ENCODE peak calls at places on chromosomes 3 and 15, in four cellular contexts. R, N, C and X are unnamed samples.

GRCh38 chr3:59547874-59548273 is 498.0 kb upstream of the CFAP20DC start:
- DNase-seq in R (no peak), N (no peak), C (no peak), X (no peak)

GRCh38 chr3:94162700-94163099 is 99.8 kb downstream of the NSUN3 start:
- DNase-seq in R (peak), N (peak), C (no peak), X (peak)

GRCh38 chr3:36941658-36942057 is 3.2 kb downstream of the TRANK1 start:
- DNase-seq in R (peak), N (no peak), C (no peak), X (no peak)

GRCh38 chr15:80698636-80699035 is 3.5 kb downstream of the ABHD17C start:
- DNase-seq in R (no peak), N (no peak), C (no peak), X (no peak)

GRCh38 chr15:74614744-74615312 is 808 bp upstream of the CLK3 start:
- DNase-seq in R (peak), N (no peak), C (peak), X (peak)

GRCh38 chr15:26359855-26360254 is 413.0 kb downstream of the GABRB3 start:
- DNase-seq in R (no peak), N (no peak), C (no peak), X (no peak)

GRCh38 chr15:55627730-55628368 is 39.7 kb upstream of the PYGO1 start:
- DNase-seq in R (peak), N (peak), C (no peak), X (no peak)

GRCh38 chr3:16936233-16936632 is 51.5 kb downstream of the PLCL2 start:
- DNase-seq in R (peak), N (no peak), C (no peak), X (no peak)

GRCh38 chr15:77083381-77084160 is 12.7 kb upstream of the TSPAN3 start:
- DNase-seq in R (no peak), N (no peak), C (peak), X (peak)

GRCh38 chr3:143973352-143974021 is 1.9 kb downstream of the DIPK2A start:
- DNase-seq in R (peak), N (no peak), C (no peak), X (no peak)

GRCh38 chr3:40679289-40679688 is 154.5 kb downstream of the ZNF621 start:
- DNase-seq in R (no peak), N (no peak), C (no peak), X (no peak)

GRCh38 chr3:11001020-11001657 is 8.6 kb downstream of the SLC6A1 start:
- DNase-seq in R (peak), N (no peak), C (peak), X (no peak)

GRCh38 chr3:160929595-160929994 is 173.6 kb downstream of the PPM1L start:
- DNase-seq in R (peak), N (no peak), C (peak), X (peak)

GRCh38 chr3:156847746-156848339 is 21.7 kb downstream of the LEKR1 start:
- DNase-seq in R (no peak), N (no peak), C (no peak), X (no peak)
- TF ChIP-seq JUND in R (no peak), N (no peak), C (no peak), X (no peak)

DNA sequence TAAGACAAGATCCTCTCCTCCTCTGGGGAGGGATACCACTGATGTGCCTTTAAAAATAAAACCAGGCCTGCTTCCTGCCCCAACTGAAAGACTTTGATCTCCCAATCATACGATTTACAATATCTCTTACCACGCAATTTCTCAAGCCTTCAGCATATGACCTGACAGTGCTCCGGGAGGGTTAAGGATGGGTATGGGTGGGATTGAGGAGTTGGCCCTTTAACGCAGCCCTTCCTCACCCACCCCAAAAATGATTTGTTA is 67.4 kb downstream of the LRIG1 start:
- DNase-seq in R (no peak), N (no peak), C (no peak), X (no peak)
- TF ChIP-seq JUND in R (no peak), N (no peak), C (no peak), X (no peak)

DNA sequence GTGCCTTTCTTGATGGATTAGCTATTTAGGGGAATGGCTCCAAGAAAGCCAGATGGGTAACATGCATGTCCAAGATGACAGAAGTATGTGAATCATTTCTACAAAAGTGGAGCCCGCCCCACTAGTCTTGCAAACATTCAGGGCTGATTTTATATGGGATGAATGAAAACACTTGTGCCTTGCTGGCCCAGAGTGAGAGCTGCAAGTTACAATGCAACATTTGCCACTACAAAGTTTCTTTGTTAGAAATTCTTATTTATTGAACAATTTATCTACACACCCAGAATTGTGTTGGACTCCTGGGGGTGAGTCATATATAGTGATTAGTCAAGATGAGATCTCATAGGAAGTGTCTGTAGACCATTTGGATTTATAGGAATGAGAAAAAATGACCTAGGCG is 53.3 kb upstream of the DCBLD2 start:
- DNase-seq in R (no peak), N (peak), C (no peak), X (no peak)
- TF ChIP-seq JUND in R (no peak), N (peak), C (peak), X (no peak)

GRCh38 chr3:186264608-186265400 is 97.2 kb downstream of the DGKG start:
- DNase-seq in R (no peak), N (no peak), C (no peak), X (no peak)

GRCh38 chr3:186267758-186268157 is 94.3 kb downstream of the DGKG start:
- DNase-seq in R (no peak), N (no peak), C (no peak), X (no peak)

GRCh38 chr3:186270711-186271110 is 91.3 kb downstream of the DGKG start:
- DNase-seq in R (no peak), N (no peak), C (no peak), X (no peak)

GRCh38 chr3:186273586-186273985 is 88.4 kb downstream of the DGKG start:
- DNase-seq in R (no peak), N (no peak), C (no peak), X (no peak)

GRCh38 chr3:186268616-186269448 is 93.2 kb downstream of the DGKG start:
- DNase-seq in R (peak), N (no peak), C (no peak), X (peak)
- TF ChIP-seq JUND in R (no peak), N (no peak), C (no peak), X (no peak)

DNA sequence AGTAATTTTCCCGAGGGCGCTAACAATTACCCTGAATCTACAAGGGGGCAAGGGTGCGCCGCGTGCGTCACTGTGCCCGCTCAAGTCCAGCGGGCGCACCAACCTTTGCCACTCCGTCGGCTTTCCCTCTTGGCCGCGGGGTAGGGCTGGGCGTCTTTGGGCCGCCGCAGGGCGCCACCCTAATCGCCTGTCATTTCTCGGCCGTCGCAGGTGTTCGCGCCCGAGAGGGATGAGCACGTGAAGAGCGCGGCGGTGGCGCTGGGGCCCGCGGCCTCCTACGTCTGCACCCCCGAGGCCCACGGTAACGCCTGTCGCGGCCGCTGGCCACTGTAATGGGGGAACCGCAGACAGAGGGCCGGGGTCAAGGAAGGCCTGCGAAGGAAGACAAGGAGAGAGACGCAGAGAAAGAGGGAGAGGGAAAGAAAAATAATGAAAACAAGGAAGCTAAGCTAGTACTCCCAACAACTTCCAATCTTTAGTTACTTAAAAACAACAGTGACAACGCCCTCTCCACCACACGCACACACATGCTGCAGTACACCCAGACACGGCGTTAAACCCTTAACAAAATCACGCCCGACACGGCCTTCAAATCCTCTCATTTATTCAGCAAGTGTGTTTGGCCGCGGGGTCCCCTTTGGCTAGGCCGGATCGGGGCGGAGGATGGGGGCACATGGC is 3.8 kb downstream of the SKOR1 start:
- DNase-seq in R (no peak), N (no peak), C (no peak), X (no peak)
- TF ChIP-seq JUND in R (no peak), N (no peak), C (no peak), X (no peak)

DNA sequence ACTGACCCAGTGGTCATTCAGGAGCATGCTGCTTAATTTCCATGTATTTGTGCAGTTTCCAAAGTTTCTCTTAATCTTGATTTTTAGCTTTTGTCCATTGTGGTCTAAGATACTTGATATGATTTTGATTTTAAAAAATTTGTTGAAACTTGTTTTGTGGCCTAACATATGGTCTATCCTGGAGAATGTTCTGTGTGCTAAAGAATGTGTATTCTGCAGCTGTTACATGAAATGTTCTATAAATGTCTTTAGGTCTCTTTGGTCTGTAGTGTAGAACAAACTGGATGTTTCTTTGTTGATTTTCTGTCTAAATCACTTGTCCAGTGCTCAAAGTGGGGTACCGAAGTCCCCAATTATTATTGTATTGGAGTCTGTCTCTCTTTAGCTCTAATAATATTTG is 17.4 kb downstream of the CEP63 start:
- DNase-seq in R (no peak), N (no peak), C (no peak), X (no peak)
- TF ChIP-seq JUND in R (no peak), N (no peak), C (no peak), X (no peak)

GRCh38 chr3:49786357-49787181 is at the start of gene IP6K1:
- DNase-seq in R (peak), N (peak), C (peak), X (peak)

GRCh38 chr3:49785565-49786356 is 581 bp downstream of the IP6K1 start:
- DNase-seq in R (peak), N (no peak), C (peak), X (no peak)

GRCh38 chr3:49779378-49780079 is 6.8 kb downstream of the IP6K1 start:
- DNase-seq in R (no peak), N (no peak), C (no peak), X (no peak)

GRCh38 chr3:49780080-49780967 is 6.0 kb downstream of the IP6K1 start:
- DNase-seq in R (no peak), N (no peak), C (no peak), X (no peak)

GRCh38 chr3:49781415-49782199 is 4.7 kb downstream of the IP6K1 start:
- DNase-seq in R (no peak), N (no peak), C (no peak), X (no peak)
- TF ChIP-seq JUND in R (no peak), N (no peak), C (no peak), X (no peak)